ENCODE peak calls at places on chromosomes 6 and 20, in five cellular contexts. E, V, P, N and A are unnamed samples.

GRCh38 chr20:51122931-51123658 is 100.2 kb upstream of the KCNG1 start:
- DNase-seq in E (no peak), V (no peak), P (no peak), N (no peak), A (no peak)

GRCh38 chr6:149111556-149112115 is 205.9 kb upstream of the TAB2 start:
- DNase-seq in E (no peak), V (no peak), P (no peak), N (no peak), A (no peak)

GRCh38 chr6:14612016-14612415 is 494.4 kb downstream of the CD83 start:
- DNase-seq in E (no peak), V (no peak), P (no peak), N (no peak), A (no peak)

GRCh38 chr6:39669943-39670342 is 55.3 kb downstream of the KIF6 start:
- DNase-seq in E (no peak), V (no peak), P (no peak), N (no peak), A (no peak)

GRCh38 chr6:96963809-96964208 is 39.3 kb downstream of the KLHL32 start:
- DNase-seq in E (no peak), V (no peak), P (no peak), N (no peak), A (no peak)

GRCh38 chr6:125949069-125949468 is 7.5 kb upstream of the HINT3 start:
- DNase-seq in E (no peak), V (no peak), P (no peak), N (no peak), A (no peak)

GRCh38 chr6:139156102-139156501 is 21.2 kb downstream of the HECA start:
- DNase-seq in E (no peak), V (no peak), P (no peak), N (no peak), A (no peak)

GRCh38 chr20:4111440-4112411 is 96.4 kb upstream of the RNF24 start:
- DNase-seq in E (no peak), V (no peak), P (no peak), N (no peak), A (no peak)

GRCh38 chr6:147759088-147759487 is 250.6 kb downstream of the SAMD5 start:
- DNase-seq in E (no peak), V (no peak), P (no peak), N (no peak), A (no peak)

GRCh38 chr6:121695346-121695745 is 259.9 kb downstream of the GJA1 start:
- DNase-seq in E (no peak), V (peak), P (no peak), N (no peak), A (no peak)

GRCh38 chr6:126643352-126643751 is 303.4 kb downstream of the CENPW start:
- DNase-seq in E (no peak), V (no peak), P (no peak), N (no peak), A (no peak)

GRCh38 chr6:101397199-101397598 is 3.7 kb downstream of the GRIK2 start:
- DNase-seq in E (peak), V (peak), P (no peak), N (no peak), A (peak)

GRCh38 chr6:134870677-134871498 is 79.0 kb downstream of the ALDH8A1 start:
- DNase-seq in E (no peak), V (no peak), P (no peak), N (no peak), A (no peak)

GRCh38 chr6:3202999-3203696 is 24.3 kb downstream of the TUBB2B start:
- DNase-seq in E (no peak), V (no peak), P (no peak), N (no peak), A (no peak)

GRCh38 chr6:103826209-103826608 is 1033.5 kb downstream of the HACE1 start:
- DNase-seq in E (no peak), V (no peak), P (no peak), N (no peak), A (no peak)

GRCh38 chr20:58839474-58839874 is 11.2 kb downstream of the GNAS-AS1 start:
- DNase-seq in E (no peak), V (peak), P (no peak), N (no peak), A (no peak)

GRCh38 chr20:10616212-10616611 is 57.6 kb downstream of the JAG1 start:
- DNase-seq in E (no peak), V (no peak), P (no peak), N (no peak), A (no peak)

GRCh38 chr6:37822851-37823682 is 3.5 kb downstream of the ZFAND3 start:
- DNase-seq in E (no peak), V (no peak), P (no peak), N (no peak), A (no peak)

GRCh38 chr6:56961151-56961550 is 6.2 kb downstream of the BEND6 start:
- DNase-seq in E (no peak), V (peak), P (no peak), N (no peak), A (no peak)

GRCh38 chr6:138593100-138593877 is 94.0 kb upstream of the NHSL1 start:
- DNase-seq in E (no peak), V (peak), P (peak), N (peak), A (no peak)

GRCh38 chr20:64079273-64080012 is at the start of gene RGS19:
- DNase-seq in E (peak), V (peak), P (peak), N (peak), A (peak)

GRCh38 chr6:108714012-108714773 is 134.0 kb upstream of the ARMC2 start:
- DNase-seq in E (no peak), V (no peak), P (no peak), N (no peak), A (peak)